ENCODE peak calls at places on chromosome 11, in nine cellular contexts. U is stimulated activated CD4-positive, alpha-beta T cell treated with anti-CD3 and anti-CD28 coated beads, Interleukin-2, amount 100 ng/mL, for 24 hours; I is pons; L is progenitor cell of endocrine pancreas; A is substantia nigra; K is neural crest cell; N is activated T-cell treated with anti-CD3 and anti-CD28 coated beads for 4 hours; W is renal cortical epithelial cell; F is B cell. G is an unnamed sample.

GRCh38 chr11:118657238-118657637 is 22.2 kb downstream of the TREH start:
- DNase-seq in U (no peak), I (no peak), L (no peak), A (no peak), K (no peak), N (no peak), W (no peak), F (no peak), G (no peak)

GRCh38 chr11:102240502-102240901 is 76.8 kb upstream of the BIRC3 start:
- DNase-seq in U (no peak), I (no peak), L (no peak), A (no peak), K (no peak), N (no peak), W (peak; percentile 46), F (no peak), G (no peak)

GRCh38 chr11:65110354-65110861 is 1.3 kb upstream of the TM7SF2 start:
- DNase-seq in U (peak; percentile 98), I (peak; percentile 84), L (peak; percentile 92), A (peak; percentile 80), K (peak; percentile 100), N (peak; percentile 99), W (peak; percentile 70), F (peak; percentile 93), G (peak; percentile 94)

GRCh38 chr11:73625690-73626318 is 20.6 kb upstream of the PLEKHB1 start:
- DNase-seq in U (peak; percentile 72), I (peak; percentile 88), L (peak; percentile 52), A (peak; percentile 25), K (peak; percentile 78), N (peak; percentile 61), W (peak; percentile 58), F (peak; percentile 78), G (peak; percentile 92)

GRCh38 chr11:34299962-34300350 is 57.9 kb downstream of the ABTB2 start:
- DNase-seq in U (no peak), I (no peak), L (no peak), A (no peak), K (no peak), N (no peak), W (peak; percentile 55), F (no peak), G (no peak)

GRCh38 chr11:130094614-130095013 is 24.9 kb downstream of the APLP2 start:
- DNase-seq in U (no peak), I (peak; percentile 69), L (no peak), A (no peak), K (no peak), N (no peak), W (no peak), F (no peak), G (no peak)

GRCh38 chr11:40293655-40294342 is 1165.7 kb downstream of the LRRC4C start:
- DNase-seq in U (peak; percentile 49), I (peak; percentile 99), L (peak; percentile 58), A (peak; percentile 76), K (peak; percentile 69), N (no peak), W (peak; percentile 94), F (no peak), G (peak; percentile 78)

GRCh38 chr11:45961841-45962240 is 39.4 kb downstream of the LARGE2 start:
- DNase-seq in U (no peak), I (no peak), L (no peak), A (no peak), K (no peak), N (no peak), W (no peak), F (no peak), G (no peak)

GRCh38 chr11:73290536-73290935 is 17.5 kb upstream of the ARHGEF17 start:
- DNase-seq in U (no peak), I (no peak), L (no peak), A (no peak), K (no peak), N (no peak), W (no peak), F (no peak), G (no peak)

GRCh38 chr11:111765984-111766833 is at the start of gene PPP2R1B:
- DNase-seq in U (peak; percentile 78), I (peak; percentile 74), L (peak; percentile 57), A (peak; percentile 86), K (peak; percentile 60), N (peak; percentile 52), W (peak; percentile 67), F (peak; percentile 72), G (peak; percentile 84)

GRCh38 chr11:85643255-85643654 is 4.5 kb upstream of the TMEM126A start:
- DNase-seq in U (no peak), I (no peak), L (no peak), A (no peak), K (no peak), N (no peak), W (no peak), F (no peak), G (no peak)